ENCODE peak calls at places on chromosomes 4 and X, in nine cellular contexts. O is natural killer cell treated with Interleukin-12 subunit alpha and Interleukin-12 subunit beta and Interleukin-15 and Interleukin-18, amount 100 ng/mL, for 72 hours; Q is ureter; P is lower leg skin; M is pancreas; S is endodermal cell; J is stimulated activated CD4-positive, alpha-beta T cell treated with anti-CD3 and anti-CD28 coated beads, TNF-alpha, amount 100 ng/mL, for 48 hours; C is NCI-H748 treated with DMSO at 0.1 percent for 48 hours; Z is mucosa of gallbladder. X is an unnamed sample.

GRCh38 chrX:112609631-112610030 is 70.1 kb downstream of the LHFPL1 start:
- DNase-seq in C (no peak), M (no peak), P (no peak), J (no peak), Q (no peak), S (no peak), O (no peak), Z (no peak), X (no peak)

GRCh38 chr4:53192496-53192895 is 173.4 kb downstream of the SCFD2 start:
- DNase-seq in Z (no peak), O (no peak), Q (no peak), P (no peak), C (no peak), M (no peak), J (no peak), S (no peak), X (no peak)

GRCh38 chrX:24317567-24317966 is 3.7 kb upstream of the SUPT20HL2 start:
- DNase-seq in M (no peak), Q (no peak), C (no peak), J (no peak), P (no peak), O (no peak), Z (no peak), S (no peak), X (no peak)

GRCh38 chr4:8721621-8722020 is 129.1 kb downstream of the CPZ start:
- DNase-seq in S (peak; percentile 19), P (no peak), O (peak; percentile 13), J (no peak), Q (no peak), Z (no peak), M (no peak), C (no peak), X (no peak)

GRCh38 chr4:124943145-124943889 is 230.8 kb upstream of the ANKRD50 start:
- DNase-seq in P (no peak), Q (no peak), Z (no peak), J (no peak), C (no peak), M (no peak), S (no peak), O (no peak), X (no peak)

GRCh38 chr4:118732591-118733330 is 47.6 kb downstream of the METTL14 start:
- DNase-seq in Q (no peak), C (no peak), Z (no peak), J (no peak), O (no peak), S (no peak), M (no peak), P (no peak), X (no peak)

GRCh38 chrX:40646489-40647306 is 663 bp downstream of the CXorf38 start:
- DNase-seq in Z (peak; percentile 28), Q (peak; percentile 47), S (no peak), C (peak; percentile 34), J (no peak), P (peak; percentile 16), O (no peak), M (peak; percentile 44), X (no peak)

GRCh38 chrX:3711331-3711917 is 2.0 kb downstream of the PRKX start:
- DNase-seq in M (no peak), C (no peak), O (no peak), Q (no peak), S (no peak), P (no peak), J (no peak), Z (no peak), X (no peak)

GRCh38 chr4:105060628-105061027 is 86.0 kb upstream of the TET2 start:
- DNase-seq in O (no peak), Q (no peak), Z (no peak), M (no peak), C (no peak), S (no peak), P (no peak), J (peak; percentile 14), X (no peak)

GRCh38 chr4:7872264-7872771 is 67.3 kb downstream of the AFAP1 start:
- DNase-seq in O (no peak), M (peak; percentile 81), J (no peak), S (no peak), Z (no peak), Q (no peak), C (no peak), P (peak; percentile 46), X (peak; percentile 68)

GRCh38 chrX:92213781-92214180 is 434.6 kb downstream of the PCDH11X start:
- DNase-seq in C (no peak), J (no peak), M (no peak), O (no peak), Z (no peak), P (no peak), Q (no peak), S (no peak), X (no peak)

GRCh38 chr4:152102184-152103000 is 341.6 kb upstream of the GATB start:
- DNase-seq in P (no peak), Q (no peak), S (no peak), M (no peak), J (no peak), Z (peak; percentile 5), O (no peak), C (no peak), X (no peak)

GRCh38 chrX:11893933-11894710 is 136.1 kb downstream of the MSL3 start:
- DNase-seq in M (no peak), S (no peak), O (no peak), J (no peak), Q (no peak), Z (no peak), P (no peak), C (no peak), X (no peak)

GRCh38 chr4:86013623-86014022 is 346.2 kb downstream of the MAPK10 start:
- DNase-seq in P (no peak), Q (no peak), Z (no peak), C (no peak), J (no peak), M (no peak), O (no peak), S (no peak), X (no peak)

GRCh38 chr4:28167411-28167810 is 1306.8 kb downstream of the STIM2 start:
- DNase-seq in M (no peak), Q (no peak), S (peak; percentile 46), O (no peak), J (no peak), Z (no peak), C (no peak), P (no peak), X (no peak)

GRCh38 chr4:19455850-19456602 is 795.7 kb upstream of the SLIT2 start:
- DNase-seq in Z (no peak), M (no peak), J (no peak), S (no peak), P (no peak), O (no peak), Q (no peak), C (peak; percentile 44), X (peak; percentile 24)

GRCh38 chrX:25076941-25077500 is 61.3 kb upstream of the ARX start:
- DNase-seq in J (no peak), S (no peak), C (no peak), O (no peak), Z (no peak), P (no peak), M (no peak), Q (no peak), X (no peak)

GRCh38 chrX:68273887-68274286 is 159.4 kb downstream of the OPHN1 start:
- DNase-seq in P (no peak), M (no peak), C (no peak), O (no peak), Q (no peak), S (peak; percentile 53), J (no peak), Z (no peak), X (no peak)

GRCh38 chrX:18887177-18887820 is 96.6 kb downstream of the PHKA2 start:
- DNase-seq in Z (peak; percentile 53), Q (peak; percentile 77), J (no peak), P (peak; percentile 43), O (peak; percentile 49), C (no peak), M (no peak), S (peak; percentile 49), X (no peak)

GRCh38 chrX:134735015-134735414 is 76.7 kb upstream of the PLAC1 start:
- DNase-seq in O (no peak), Q (no peak), Z (no peak), P (no peak), J (no peak), M (no peak), C (no peak), S (no peak), X (no peak)

GRCh38 chr4:147816382-147817254 is 84.7 kb downstream of the ARHGAP10 start:
- DNase-seq in M (no peak), Z (no peak), S (no peak), O (no peak), J (no peak), C (no peak), P (no peak), Q (no peak), X (no peak)

GRCh38 chr4:86484241-86484640 is 109.9 kb upstream of the PTPN13 start:
- DNase-seq in P (no peak), S (no peak), O (no peak), M (no peak), Q (no peak), J (no peak), C (no peak), Z (no peak), X (no peak)

GRCh38 chr4:4759233-4759632 is 100.2 kb upstream of the MSX1 start:
- DNase-seq in S (no peak), O (no peak), M (no peak), P (no peak), J (no peak), Q (no peak), Z (no peak), C (no peak), X (no peak)

GRCh38 chrX:102042706-102043325 is 82.7 kb upstream of the TCEAL2 start:
- DNase-seq in S (no peak), C (no peak), Q (no peak), M (no peak), P (no peak), O (no peak), Z (no peak), J (no peak), X (no peak)